ENCODE peak calls at places on chromosomes 1 and 21, in seven cellular contexts. J is cardiac fibroblast, Q is AG09319, A is AG04450, S is mammary epithelial cell, V is pancreas, Y is uterus. P is an unnamed sample.

GRCh38 chr1:184889902-184890301 is 84.4 kb downstream of the NIBAN1 start:
- DNase-seq in V (no peak), Q (no peak), A (no peak), S (no peak), J (peak; percentile 25), Y (no peak), P (no peak)

GRCh38 chr1:43764581-43764980 is 57.2 kb downstream of the ST3GAL3 start:
- DNase-seq in Y (no peak), Q (no peak), A (no peak), S (no peak), V (no peak), J (no peak), P (no peak)

GRCh38 chr1:223628233-223628632 is 37.3 kb downstream of the CAPN8 start:
- DNase-seq in J (peak; percentile 27), V (peak; percentile 19), A (peak; percentile 4), Y (no peak), S (no peak), Q (no peak), P (no peak)

GRCh38 chr1:15948600-15949452 is 27.1 kb downstream of the ZBTB17 start:
- DNase-seq in A (peak; percentile 74), J (peak; percentile 96), Y (peak; percentile 89), V (no peak), S (peak; percentile 94), Q (peak; percentile 83), P (no peak)

GRCh38 chr1:233656032-233656620 is 42.2 kb downstream of the KCNK1 start:
- DNase-seq in V (no peak), A (no peak), S (no peak), Q (no peak), J (no peak), Y (no peak), P (no peak)

GRCh38 chr1:54051936-54052469 is 1.0 kb downstream of the TMEM59 start:
- DNase-seq in V (peak; percentile 18), Q (no peak), S (peak; percentile 16), J (peak; percentile 63), Y (no peak), A (no peak), P (no peak)

GRCh38 chr1:81410351-81410750 is 390.4 kb upstream of the ADGRL2 start:
- DNase-seq in Q (no peak), S (no peak), V (no peak), Y (no peak), J (no peak), A (no peak), P (no peak)

GRCh38 chr1:114535401-114535800 is 24.4 kb upstream of the TRIM33 start:
- DNase-seq in J (no peak), Q (no peak), A (no peak), Y (no peak), V (no peak), S (no peak), P (no peak)

GRCh38 chr21:42887321-42887720 is 5.8 kb upstream of the NDUFV3 start:
- DNase-seq in A (no peak), Y (no peak), S (no peak), J (no peak), Q (no peak), V (no peak), P (no peak)

GRCh38 chr1:81682490-81682889 is 118.2 kb upstream of the ADGRL2 start:
- DNase-seq in J (peak; percentile 45), S (no peak), V (no peak), A (no peak), Y (no peak), Q (no peak), P (no peak)

GRCh38 chr1:19643113-19643512 is 998 bp upstream of the NBL1 start:
- DNase-seq in A (no peak), Y (no peak), J (no peak), Q (no peak), S (peak; percentile 89), V (no peak), P (no peak)

GRCh38 chr1:29706936-29707335 is 470.6 kb downstream of the PTPRU start:
- DNase-seq in V (peak; percentile 9), S (peak; percentile 53), Y (no peak), J (peak; percentile 72), A (no peak), Q (no peak), P (peak; percentile 61)

GRCh38 chr1:168092566-168093355 is 44.0 kb downstream of the GPR161 start:
- DNase-seq in V (no peak), Q (no peak), Y (no peak), J (peak; percentile 62), S (no peak), A (no peak), P (peak; percentile 11)
- TF ChIP-seq CTCF in V (no peak), Q (peak; percentile 26), Y (peak; percentile 31), J (peak; percentile 41), S (peak; percentile 43), A (peak; percentile 34), P (peak; percentile 31)

GRCh38 chr21:32163386-32163785 is 115.5 kb downstream of the MIS18A start:
- DNase-seq in S (no peak), V (no peak), A (no peak), J (no peak), Y (no peak), Q (no peak), P (no peak)
- TF ChIP-seq CTCF in S (no peak), V (no peak), A (no peak), J (no peak), Y (no peak), Q (no peak), P (no peak)

DNA sequence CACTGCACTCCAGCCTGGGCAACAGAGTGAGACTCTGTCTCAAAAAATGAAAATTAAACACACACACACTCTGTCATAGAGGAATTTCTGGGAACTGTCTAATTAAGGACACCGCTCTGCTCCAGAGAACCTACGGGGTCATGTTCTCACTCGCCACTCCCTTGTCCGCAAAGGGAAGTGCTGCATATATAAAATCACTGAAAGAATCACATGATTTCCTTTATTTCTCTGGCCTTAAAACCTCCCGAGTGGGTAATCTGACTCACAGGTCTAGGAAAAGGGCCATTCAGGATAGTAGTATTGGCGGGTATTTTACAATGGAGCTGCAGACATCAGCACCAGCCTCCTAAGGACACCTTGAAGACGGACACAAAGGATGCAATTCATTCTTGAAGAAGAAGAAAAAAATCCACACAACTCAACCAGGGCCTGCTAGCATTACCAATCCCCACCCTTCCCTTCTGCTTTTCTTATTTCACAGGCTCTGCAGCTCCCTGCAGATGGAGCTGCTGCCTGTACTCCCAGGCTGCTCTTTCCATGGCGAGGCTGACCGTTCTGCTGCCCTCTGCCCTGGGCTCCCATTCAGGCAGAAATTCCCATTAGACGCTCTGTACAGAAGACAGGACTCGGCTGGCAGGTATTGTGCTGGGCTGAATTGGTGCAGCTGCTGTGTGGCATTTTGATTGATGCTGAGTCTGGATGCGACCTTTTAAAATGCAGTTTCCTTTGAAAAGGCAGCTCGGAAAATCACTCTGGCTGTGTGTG is 53.3 kb upstream of the FAM89A start:
- DNase-seq in S (no peak), Q (no peak), J (peak; percentile 28), V (no peak), A (no peak), Y (no peak), P (no peak)
- TF ChIP-seq CTCF in S (no peak), Q (no peak), J (no peak), V (no peak), A (no peak), Y (no peak), P (no peak)

GRCh38 chr1:59775480-59775879 is 39.3 kb upstream of the HOOK1 start:
- DNase-seq in A (no peak), V (no peak), J (no peak), S (no peak), Y (no peak), Q (no peak), P (no peak)

GRCh38 chr1:59779949-59780348 is 34.8 kb upstream of the HOOK1 start:
- DNase-seq in A (no peak), V (no peak), J (no peak), Y (no peak), S (no peak), Q (no peak), P (no peak)

GRCh38 chr1:59771361-59771760 is 43.4 kb upstream of the HOOK1 start:
- DNase-seq in J (no peak), Q (no peak), A (no peak), S (no peak), V (no peak), Y (no peak), P (no peak)

DNA sequence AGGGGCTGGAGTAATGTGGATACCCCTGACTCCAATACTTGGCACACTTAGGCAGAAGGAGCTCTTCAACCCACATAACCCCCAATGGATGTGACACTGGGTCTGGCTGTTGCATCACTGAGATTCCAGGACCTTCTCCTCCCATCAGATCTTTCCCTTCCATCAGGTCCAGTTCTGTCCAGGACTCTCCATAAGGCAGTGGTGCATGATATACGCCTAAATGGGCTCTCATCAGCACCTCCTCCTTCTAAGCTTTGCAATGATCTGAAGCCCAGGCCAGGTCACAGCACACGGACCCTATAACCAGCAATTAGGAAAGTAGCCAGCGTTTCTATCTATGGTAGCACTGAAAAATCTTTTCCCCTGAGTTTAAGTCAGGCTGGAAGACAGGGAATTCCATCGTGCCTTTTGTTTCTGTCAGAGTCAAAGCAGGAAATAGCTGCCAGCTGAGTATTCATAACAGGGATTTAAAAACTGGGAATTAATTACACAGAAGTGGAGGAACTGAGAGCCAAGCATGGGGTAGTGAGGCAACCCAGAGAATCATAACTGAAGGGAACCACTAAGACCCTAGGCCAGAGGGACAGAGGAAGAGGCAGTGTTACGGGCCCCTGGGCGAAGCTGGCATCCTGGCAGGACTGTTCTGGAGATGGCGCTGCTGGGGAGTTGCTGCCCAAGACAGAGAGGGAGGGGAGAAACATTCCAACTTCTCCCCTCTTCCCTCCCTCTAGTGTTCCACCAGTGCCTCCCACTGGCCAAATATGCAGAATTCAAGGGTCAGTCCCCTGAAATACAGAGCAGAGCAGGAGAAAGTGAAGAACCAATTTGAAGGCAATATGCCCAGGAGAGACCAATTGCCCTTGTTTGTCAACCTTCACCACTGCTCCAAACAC is 37.5 kb upstream of the HOOK1 start:
- DNase-seq in Q (no peak), J (peak; percentile 48), V (no peak), Y (no peak), S (no peak), A (no peak), P (no peak)
- TF ChIP-seq CTCF in Q (peak; percentile 10), J (no peak), V (no peak), Y (no peak), S (no peak), A (peak; percentile 29), P (no peak)